ENCODE peak calls at places on chromosomes 1 and 21, in five cellular contexts. B is sciatic nerve, J is iPS-NIHi11, T is HEK293T, R is nephron progenitor cell. V is an unnamed sample.
A peak's percentile ranks its signal among the peaks of the same experiment; 100 is the strongest.

GRCh38 chr21:14657241-14658008 is 111.3 kb upstream of the SAMSN1 start:
- DNase-seq in B (no peak), J (no peak), T (no peak), R (no peak), V (no peak)

GRCh38 chr1:164796916-164797315 is 237.9 kb downstream of the PBX1 start:
- DNase-seq in R (no peak), J (no peak), B (no peak), T (no peak), V (no peak)

GRCh38 chr1:210700511-210700910 is 371.8 kb downstream of the HHAT start:
- DNase-seq in B (no peak), J (no peak), R (no peak), T (no peak), V (no peak)

GRCh38 chr1:55088413-55088812 is 49.1 kb downstream of the PCSK9 start:
- DNase-seq in R (no peak), J (no peak), T (no peak), B (no peak), V (no peak)

GRCh38 chr1:54335396-54336056 is 70.7 kb downstream of the SSBP3 start:
- DNase-seq in T (no peak), R (no peak), J (no peak), B (peak; percentile 81), V (no peak)

GRCh38 chr1:233057836-233058235 is 107.4 kb downstream of the NTPCR start:
- DNase-seq in B (no peak), J (no peak), R (no peak), T (no peak), V (no peak)

GRCh38 chr1:212791261-212791675 is 309 bp downstream of the NSL1 start:
- DNase-seq in T (peak; percentile 74), R (no peak), B (no peak), J (no peak), V (no peak)

GRCh38 chr1:168907781-168908180 is 178.8 kb upstream of the DPT start:
- DNase-seq in R (no peak), J (no peak), T (no peak), B (no peak), V (no peak)

GRCh38 chr1:172673761-172674160 is 14.9 kb downstream of the FASLG start:
- DNase-seq in R (no peak), B (no peak), T (no peak), J (no peak), V (no peak)

GRCh38 chr1:68178821-68179490 is 53.4 kb downstream of the WLS start:
- DNase-seq in R (no peak), T (no peak), J (no peak), B (no peak), V (no peak)

GRCh38 chr1:88791192-88791591 is 100.2 kb downstream of the GTF2B start:
- DNase-seq in J (no peak), T (no peak), R (no peak), B (no peak), V (no peak)

GRCh38 chr1:9249534-9250335 is 15.2 kb downstream of the H6PD start:
- DNase-seq in J (peak; percentile 85), R (peak; percentile 53), B (no peak), T (peak; percentile 70), V (no peak)

GRCh38 chr1:230926182-230926581 is 52.5 kb downstream of the TTC13 start:
- DNase-seq in B (no peak), T (no peak), R (no peak), J (no peak), V (no peak)

GRCh38 chr1:176073524-176074157 is 133.4 kb downstream of the COP1 start:
- DNase-seq in J (peak; percentile 54), R (peak; percentile 52), T (peak; percentile 53), B (no peak), V (peak; percentile 52)

GRCh38 chr1:6128276-6129081 is 51.6 kb downstream of the CHD5 start:
- DNase-seq in T (no peak), B (no peak), J (no peak), R (no peak), V (no peak)

GRCh38 chr21:26945916-26946315 is 21.0 kb downstream of the ADAMTS5 start:
- DNase-seq in T (no peak), R (no peak), B (no peak), J (no peak), V (no peak)

GRCh38 chr1:208652300-208653160 is 408.3 kb upstream of the PLXNA2 start:
- DNase-seq in R (peak; percentile 53), J (peak; percentile 72), B (no peak), T (peak; percentile 77), V (peak; percentile 23)

GRCh38 chr21:43266534-43266933 is 97.7 kb downstream of the CRYAA start:
- DNase-seq in B (no peak), T (no peak), R (no peak), J (no peak), V (no peak)

GRCh38 chr1:24279590-24280232 is 39.4 kb upstream of the GRHL3 start:
- DNase-seq in J (no peak), T (no peak), B (no peak), R (no peak), V (no peak)

GRCh38 chr1:109933856-109934711 is 23.4 kb downstream of the CSF1 start:
- DNase-seq in T (no peak), B (no peak), R (no peak), J (no peak), V (no peak)

GRCh38 chr1:230684146-230684545 is 29.8 kb downstream of the AGT start:
- DNase-seq in B (no peak), J (no peak), R (no peak), T (no peak), V (peak; percentile 19)

GRCh38 chr1:27009601-27010197 is 3.0 kb downstream of the TENT5B start:
- DNase-seq in R (no peak), J (no peak), B (no peak), T (no peak), V (no peak)

GRCh38 chr1:41691424-41691823 is 206.9 kb upstream of the EDN2 start:
- DNase-seq in T (no peak), R (no peak), B (no peak), J (no peak), V (no peak)

GRCh38 chr21:43810505-43811261 is 21.3 kb downstream of the RRP1 start:
- DNase-seq in R (peak; percentile 95), T (peak; percentile 96), J (peak; percentile 96), B (peak; percentile 94), V (peak; percentile 36)

GRCh38 chr1:59100975-59101374 is 195.9 kb upstream of the FGGY start:
- DNase-seq in B (no peak), T (no peak), R (no peak), J (no peak), V (no peak)

GRCh38 chr1:37476087-37476452 is 1.7 kb downstream of the ZC3H12A start:
- DNase-seq in T (no peak), B (no peak), J (no peak), R (no peak), V (no peak)

GRCh38 chr1:117060441-117061317 is 553 bp downstream of the TTF2 start:
- DNase-seq in B (no peak), J (peak; percentile 54), T (peak; percentile 62), R (no peak), V (peak; percentile 21)

GRCh38 chr1:154324669-154325582 is at the start of gene ATP8B2:
- DNase-seq in R (peak; percentile 89), B (peak; percentile 87), T (peak; percentile 95), J (peak; percentile 94), V (peak; percentile 59)

GRCh38 chr1:151058682-151059341 is 610 bp downstream of the CDC42SE1 start:
- DNase-seq in J (peak; percentile 59), R (peak; percentile 34), T (no peak), B (peak; percentile 65), V (no peak)

GRCh38 chr1:160169553-160170399 is 18.4 kb downstream of the ATP1A4 start:
- DNase-seq in T (no peak), R (peak; percentile 21), B (no peak), J (peak; percentile 83), V (no peak)

GRCh38 chr1:23237516-23237915 is 20.2 kb upstream of the HTR1D start:
- DNase-seq in R (no peak), J (no peak), T (no peak), B (no peak), V (no peak)

GRCh38 chr1:145855426-145855948 is 3.4 kb downstream of the PIAS3 start:
- DNase-seq in R (no peak), B (no peak), J (no peak), T (no peak), V (no peak)

GRCh38 chr1:73947009-73947408 is 251.0 kb downstream of the LRRIQ3 start:
- DNase-seq in B (no peak), R (no peak), T (no peak), J (no peak), V (no peak)

GRCh38 chr1:180899262-180899661 is 13.4 kb upstream of the KIAA1614 start:
- DNase-seq in T (no peak), J (no peak), B (no peak), R (no peak), V (no peak)

GRCh38 chr1:179034720-179035119 is 9.0 kb downstream of the FAM20B start:
- DNase-seq in B (no peak), T (no peak), R (no peak), J (no peak), V (no peak)

GRCh38 chr1:61472876-61473275 is 252.1 kb downstream of the TM2D1 start:
- DNase-seq in R (no peak), T (no peak), J (no peak), B (no peak), V (no peak)

GRCh38 chr1:33094971-33095604 is 14.1 kb downstream of the AZIN2 start:
- DNase-seq in B (peak; percentile 81), T (peak; percentile 83), R (peak; percentile 81), J (peak; percentile 75), V (peak; percentile 60)